ENCODE peak calls at places on chromosomes 1 and 21, in seven cellular contexts. One of them, this sample, is unnamed.

GRCh38 chr1:1776672-1777393 is 1.4 kb downstream of the NADK start:
- DNase-seq in AG10803: no peak
- DNase-seq in right atrium auricular region: no peak
- DNase-seq in Calu3: no peak
- DNase-seq in RWPE1: no peak
- DNase-seq in HFF-Myc: no peak
- DNase-seq in cardiac fibroblast: no peak
- DNase-seq in this sample: no peak

GRCh38 chr21:45234127-45234526 is 53.6 kb downstream of the POFUT2 start:
- DNase-seq in AG10803: no peak
- DNase-seq in right atrium auricular region: no peak
- DNase-seq in Calu3: no peak
- DNase-seq in RWPE1: no peak
- DNase-seq in HFF-Myc: no peak
- DNase-seq in cardiac fibroblast: no peak
- DNase-seq in this sample: peak; percentile 54

GRCh38 chr1:35857830-35858229 is 25.2 kb upstream of the AGO1 start:
- DNase-seq in AG10803: peak; percentile 26
- DNase-seq in right atrium auricular region: no peak
- DNase-seq in Calu3: peak; percentile 2
- DNase-seq in RWPE1: no peak
- DNase-seq in HFF-Myc: no peak
- DNase-seq in cardiac fibroblast: peak; percentile 54
- DNase-seq in this sample: no peak

GRCh38 chr1:220011620-220012019 is 34.7 kb downstream of the EPRS1 start:
- DNase-seq in AG10803: no peak
- DNase-seq in right atrium auricular region: no peak
- DNase-seq in Calu3: no peak
- DNase-seq in RWPE1: no peak
- DNase-seq in HFF-Myc: no peak
- DNase-seq in cardiac fibroblast: no peak
- DNase-seq in this sample: no peak

GRCh38 chr1:182173791-182174190 is 112.3 kb upstream of the ZNF648 start:
- DNase-seq in AG10803: no peak
- DNase-seq in right atrium auricular region: no peak
- DNase-seq in Calu3: no peak
- DNase-seq in RWPE1: no peak
- DNase-seq in HFF-Myc: no peak
- DNase-seq in cardiac fibroblast: no peak
- DNase-seq in this sample: no peak

GRCh38 chr1:39269791-39270342 is 65.4 kb downstream of the MACF1 start:
- DNase-seq in AG10803: peak; percentile 79
- DNase-seq in right atrium auricular region: no peak
- DNase-seq in Calu3: no peak
- DNase-seq in RWPE1: no peak
- DNase-seq in HFF-Myc: no peak
- DNase-seq in cardiac fibroblast: peak; percentile 77
- DNase-seq in this sample: no peak

GRCh38 chr1:233714631-233715217 is 100.8 kb downstream of the KCNK1 start:
- DNase-seq in AG10803: no peak
- DNase-seq in right atrium auricular region: no peak
- DNase-seq in Calu3: no peak
- DNase-seq in RWPE1: no peak
- DNase-seq in HFF-Myc: no peak
- DNase-seq in cardiac fibroblast: no peak
- DNase-seq in this sample: no peak

GRCh38 chr1:2865571-2866414 is 64.3 kb upstream of the TTC34 start:
- DNase-seq in AG10803: no peak
- DNase-seq in right atrium auricular region: no peak
- DNase-seq in Calu3: no peak
- DNase-seq in RWPE1: no peak
- DNase-seq in HFF-Myc: no peak
- DNase-seq in cardiac fibroblast: no peak
- DNase-seq in this sample: no peak

GRCh38 chr1:226220473-226221189 is 2.8 kb upstream of the MIXL1 start:
- DNase-seq in AG10803: no peak
- DNase-seq in right atrium auricular region: no peak
- DNase-seq in Calu3: no peak
- DNase-seq in RWPE1: no peak
- DNase-seq in HFF-Myc: no peak
- DNase-seq in cardiac fibroblast: no peak
- DNase-seq in this sample: no peak

GRCh38 chr1:226222686-226223085 is 778 bp upstream of the MIXL1 start:
- DNase-seq in AG10803: no peak
- DNase-seq in right atrium auricular region: no peak
- DNase-seq in Calu3: no peak
- DNase-seq in RWPE1: no peak
- DNase-seq in HFF-Myc: no peak
- DNase-seq in cardiac fibroblast: no peak
- DNase-seq in this sample: no peak

GRCh38 chr1:226226601-226227000 is 3.1 kb downstream of the MIXL1 start:
- DNase-seq in AG10803: no peak
- DNase-seq in right atrium auricular region: no peak
- DNase-seq in Calu3: no peak
- DNase-seq in RWPE1: no peak
- DNase-seq in HFF-Myc: no peak
- DNase-seq in cardiac fibroblast: no peak
- DNase-seq in this sample: no peak

GRCh38 chr1:226223157-226223785 is at the start of gene MIXL1:
- DNase-seq in AG10803: no peak
- DNase-seq in right atrium auricular region: no peak
- DNase-seq in Calu3: peak; percentile 7
- DNase-seq in RWPE1: no peak
- DNase-seq in HFF-Myc: no peak
- DNase-seq in cardiac fibroblast: no peak
- DNase-seq in this sample: no peak

DNA sequence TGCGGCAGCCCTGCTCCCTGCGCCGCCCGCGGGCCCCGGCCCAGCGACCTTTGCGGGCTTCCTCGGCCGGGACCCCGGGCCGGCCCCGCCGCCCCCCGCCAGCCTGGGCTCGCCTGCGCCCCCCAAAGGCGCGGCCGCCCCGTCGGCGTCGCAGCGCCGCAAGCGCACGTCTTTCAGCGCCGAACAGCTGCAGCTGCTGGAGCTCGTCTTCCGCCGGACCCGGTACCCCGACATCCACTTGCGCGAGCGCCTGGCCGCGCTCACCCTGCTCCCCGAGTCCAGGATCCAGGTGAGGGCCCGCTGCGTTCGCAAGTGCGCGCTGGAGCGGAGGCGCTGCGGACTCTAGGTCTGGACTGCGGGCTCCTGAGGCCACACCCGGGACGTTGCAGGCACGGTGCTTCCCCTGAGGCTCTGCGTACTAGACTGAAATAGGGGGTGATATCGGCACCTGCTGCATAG is 351 bp downstream of the MIXL1 start:
- DNase-seq in AG10803: no peak
- DNase-seq in right atrium auricular region: no peak
- DNase-seq in Calu3: peak; percentile 33
- DNase-seq in RWPE1: peak; percentile 43
- DNase-seq in HFF-Myc: no peak
- DNase-seq in cardiac fibroblast: no peak
- DNase-seq in this sample: no peak
- TF ChIP-seq CTCF in AG10803: no peak
- TF ChIP-seq CTCF in right atrium auricular region: no peak
- TF ChIP-seq CTCF in Calu3: peak; percentile 12
- TF ChIP-seq CTCF in RWPE1: no peak
- TF ChIP-seq CTCF in HFF-Myc: no peak
- TF ChIP-seq CTCF in cardiac fibroblast: no peak
- TF ChIP-seq CTCF in this sample: peak; percentile 16

DNA sequence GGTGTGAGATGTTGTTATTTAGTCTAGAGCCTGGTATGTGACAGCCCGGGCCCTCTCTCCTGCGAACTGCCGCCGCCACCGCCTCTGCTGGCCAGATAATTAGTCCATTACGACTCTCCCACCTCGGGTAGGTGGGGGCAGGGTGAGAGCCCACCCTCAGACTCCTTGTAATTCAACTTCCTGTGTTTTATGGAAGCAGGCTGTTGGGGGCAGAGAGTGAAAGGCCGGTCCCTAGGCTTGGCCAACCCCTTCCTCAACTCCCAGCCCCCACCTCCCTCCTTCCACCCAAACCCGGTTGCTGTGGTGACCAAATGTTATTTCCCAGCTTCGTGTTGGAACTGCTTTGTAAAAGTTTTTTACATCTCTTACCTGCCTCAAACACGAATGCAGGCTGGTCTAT is 119.1 kb downstream of the RNF220 start:
- DNase-seq in AG10803: no peak
- DNase-seq in right atrium auricular region: no peak
- DNase-seq in Calu3: no peak
- DNase-seq in RWPE1: no peak
- DNase-seq in HFF-Myc: no peak
- DNase-seq in cardiac fibroblast: no peak
- DNase-seq in this sample: no peak
- TF ChIP-seq CTCF in AG10803: no peak
- TF ChIP-seq CTCF in right atrium auricular region: no peak
- TF ChIP-seq CTCF in Calu3: no peak
- TF ChIP-seq CTCF in RWPE1: no peak
- TF ChIP-seq CTCF in HFF-Myc: no peak
- TF ChIP-seq CTCF in cardiac fibroblast: no peak
- TF ChIP-seq CTCF in this sample: no peak

GRCh38 chr1:209988706-209989105 is 50.7 kb downstream of the SYT14 start:
- DNase-seq in AG10803: no peak
- DNase-seq in right atrium auricular region: no peak
- DNase-seq in Calu3: peak; percentile 18
- DNase-seq in RWPE1: no peak
- DNase-seq in HFF-Myc: no peak
- DNase-seq in cardiac fibroblast: peak; percentile 54
- DNase-seq in this sample: no peak
- TF ChIP-seq CTCF in AG10803: no peak
- TF ChIP-seq CTCF in right atrium auricular region: no peak
- TF ChIP-seq CTCF in Calu3: no peak
- TF ChIP-seq CTCF in RWPE1: no peak
- TF ChIP-seq CTCF in HFF-Myc: no peak
- TF ChIP-seq CTCF in cardiac fibroblast: no peak
- TF ChIP-seq CTCF in this sample: no peak

DNA sequence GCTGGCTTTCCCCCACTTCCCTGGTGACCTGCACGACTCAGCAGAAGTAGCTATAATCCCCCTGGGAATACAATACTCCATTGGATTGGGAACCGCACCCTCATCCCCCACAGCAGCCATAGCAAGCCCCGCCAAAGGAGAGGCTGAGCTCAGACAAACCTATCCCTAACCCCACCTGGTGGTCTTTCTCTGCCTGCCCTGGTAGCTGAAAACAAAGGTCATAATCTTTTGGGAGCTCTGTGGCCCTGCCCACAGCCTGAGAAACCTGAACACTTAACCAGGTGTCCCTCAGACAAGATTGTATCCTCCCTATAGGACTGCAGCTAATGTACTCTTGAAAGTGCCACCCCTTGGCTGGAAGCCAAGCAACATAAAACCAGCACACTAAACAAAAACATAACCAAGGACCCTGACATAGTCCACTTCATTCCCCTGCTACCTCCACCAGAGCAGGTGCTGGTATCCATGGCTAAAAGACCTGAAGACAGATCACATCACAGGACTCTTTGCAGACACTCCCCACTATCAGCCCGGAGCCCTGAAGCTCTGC is 71.6 kb upstream of the RUNX1 start:
- DNase-seq in AG10803: no peak
- DNase-seq in right atrium auricular region: no peak
- DNase-seq in Calu3: no peak
- DNase-seq in RWPE1: no peak
- DNase-seq in HFF-Myc: no peak
- DNase-seq in cardiac fibroblast: no peak
- DNase-seq in this sample: no peak
- TF ChIP-seq CTCF in AG10803: no peak
- TF ChIP-seq CTCF in right atrium auricular region: no peak
- TF ChIP-seq CTCF in Calu3: no peak
- TF ChIP-seq CTCF in RWPE1: no peak
- TF ChIP-seq CTCF in HFF-Myc: no peak
- TF ChIP-seq CTCF in cardiac fibroblast: no peak
- TF ChIP-seq CTCF in this sample: no peak

GRCh38 chr21:34335316-34335715 is 28.5 kb upstream of the KCNE2 start:
- DNase-seq in AG10803: peak; percentile 89
- DNase-seq in right atrium auricular region: no peak
- DNase-seq in Calu3: no peak
- DNase-seq in RWPE1: no peak
- DNase-seq in HFF-Myc: peak; percentile 64
- DNase-seq in cardiac fibroblast: no peak
- DNase-seq in this sample: no peak

GRCh38 chr21:34333150-34333739 is 30.6 kb upstream of the KCNE2 start:
- DNase-seq in AG10803: peak; percentile 70
- DNase-seq in right atrium auricular region: no peak
- DNase-seq in Calu3: no peak
- DNase-seq in RWPE1: no peak
- DNase-seq in HFF-Myc: peak; percentile 30
- DNase-seq in cardiac fibroblast: no peak
- DNase-seq in this sample: no peak

GRCh38 chr21:34330055-34330454 is 33.8 kb upstream of the KCNE2 start:
- DNase-seq in AG10803: no peak
- DNase-seq in right atrium auricular region: no peak
- DNase-seq in Calu3: no peak
- DNase-seq in RWPE1: no peak
- DNase-seq in HFF-Myc: no peak
- DNase-seq in cardiac fibroblast: no peak
- DNase-seq in this sample: no peak
- TF ChIP-seq CTCF in AG10803: no peak
- TF ChIP-seq CTCF in right atrium auricular region: no peak
- TF ChIP-seq CTCF in Calu3: no peak
- TF ChIP-seq CTCF in RWPE1: no peak
- TF ChIP-seq CTCF in HFF-Myc: no peak
- TF ChIP-seq CTCF in cardiac fibroblast: no peak
- TF ChIP-seq CTCF in this sample: no peak

DNA sequence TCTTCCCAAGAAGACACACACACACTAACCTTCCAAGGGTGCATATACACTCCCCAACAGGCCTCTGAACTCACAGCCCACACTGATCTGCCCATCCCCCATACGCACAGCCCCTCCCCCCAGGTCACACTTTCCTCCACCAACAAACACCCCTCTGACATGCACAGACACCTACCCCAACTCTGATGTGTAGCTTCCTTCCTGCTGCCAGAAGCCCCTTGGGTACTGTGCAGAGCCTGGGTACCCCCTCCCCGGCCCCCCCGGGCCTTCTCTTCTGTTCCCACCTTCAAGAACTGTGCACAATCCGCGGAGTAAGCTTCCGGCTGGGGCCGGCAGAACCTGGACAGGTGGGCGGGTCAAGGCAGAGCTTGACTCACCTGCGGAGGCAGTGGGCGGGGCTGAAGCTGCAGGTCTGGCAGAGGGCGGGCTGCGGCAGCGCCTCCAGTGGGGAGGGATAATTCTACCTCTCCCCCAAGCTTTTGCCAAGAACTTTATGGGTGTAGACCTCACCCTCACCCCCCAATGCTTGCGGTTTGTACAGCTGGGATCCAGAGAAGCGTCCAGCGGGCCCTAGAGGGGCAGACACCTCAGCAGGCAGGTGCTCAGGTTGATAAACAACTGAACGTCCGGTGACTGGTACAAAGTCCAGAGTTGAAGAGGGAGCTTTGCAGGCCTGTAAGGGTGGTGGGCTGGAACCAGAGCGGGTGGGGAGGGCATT is at the start of gene C1orf210:
- DNase-seq in AG10803: no peak
- DNase-seq in right atrium auricular region: no peak
- DNase-seq in Calu3: peak; percentile 97
- DNase-seq in RWPE1: peak; percentile 94
- DNase-seq in HFF-Myc: no peak
- DNase-seq in cardiac fibroblast: no peak
- DNase-seq in this sample: no peak
- TF ChIP-seq CTCF in AG10803: no peak
- TF ChIP-seq CTCF in right atrium auricular region: no peak
- TF ChIP-seq CTCF in Calu3: peak; percentile 67
- TF ChIP-seq CTCF in RWPE1: peak; percentile 19
- TF ChIP-seq CTCF in HFF-Myc: no peak
- TF ChIP-seq CTCF in cardiac fibroblast: no peak
- TF ChIP-seq CTCF in this sample: no peak